ENCODE peak calls at places on chromosomes 7 and 10, in five cellular contexts. N, W, M, K and C are unnamed samples.

GRCh38 chr10:46223064-46223480 is 63.7 kb upstream of the ANTXRL start:
- DNase-seq in N (no peak), W (no peak), M (no peak), K (no peak), C (no peak)

GRCh38 chr7:131071786-131072504 is 255.7 kb upstream of the MKLN1 start:
- DNase-seq in N (peak), W (peak), M (peak), K (peak), C (peak)

GRCh38 chr10:95277201-95277570 is 13.6 kb downstream of the PDLIM1 start:
- DNase-seq in N (no peak), W (no peak), M (no peak), K (no peak), C (no peak)

GRCh38 chr10:60099998-60100747 is 193.8 kb upstream of the CCDC6 start:
- DNase-seq in N (no peak), W (peak), M (peak), K (peak), C (peak)

GRCh38 chr10:5651086-5651764 is 15.2 kb downstream of the ASB13 start:
- DNase-seq in N (no peak), W (no peak), M (no peak), K (no peak), C (no peak)

GRCh38 chr7:31443457-31443856 is 70.4 kb upstream of the ITPRID1 start:
- DNase-seq in N (no peak), W (peak), M (peak), K (peak), C (peak)

GRCh38 chr10:1033601-1034000 is 7.9 kb upstream of the IDI2 start:
- DNase-seq in N (no peak), W (no peak), M (no peak), K (no peak), C (no peak)

GRCh38 chr10:48549236-48549635 is 55.6 kb downstream of the ARHGAP22 start:
- DNase-seq in N (no peak), W (no peak), M (no peak), K (no peak), C (no peak)

GRCh38 chr7:20895563-20895962 is 108.9 kb upstream of the SP8 start:
- DNase-seq in N (no peak), W (peak), M (no peak), K (no peak), C (no peak)

GRCh38 chr7:22726345-22726848 is 603 bp upstream of the IL6 start:
- DNase-seq in N (peak), W (peak), M (peak), K (peak), C (peak)

GRCh38 chr7:95929710-95930295 is 157.4 kb downstream of the DYNC1I1 start:
- DNase-seq in N (no peak), W (no peak), M (no peak), K (no peak), C (no peak)

GRCh38 chr10:62618576-62619408 is 185.7 kb upstream of the ADO start:
- DNase-seq in N (no peak), W (peak), M (peak), K (peak), C (peak)

GRCh38 chr10:85527610-85528317 is 838.8 kb downstream of the GRID1 start:
- DNase-seq in N (no peak), W (peak), M (no peak), K (peak), C (no peak)

GRCh38 chr7:500521-501420 is 18.9 kb downstream of the PDGFA start:
- DNase-seq in N (peak), W (no peak), M (no peak), K (no peak), C (no peak)

GRCh38 chr7:972670-973309 is 2.6 kb downstream of the COX19 start:
- DNase-seq in N (no peak), W (no peak), M (no peak), K (peak), C (no peak)

GRCh38 chr10:122127943-122128342 is 139.0 kb downstream of the TACC2 start:
- DNase-seq in N (no peak), W (peak), M (no peak), K (peak), C (peak)

GRCh38 chr10:1476106-1476803 is 261.1 kb downstream of the ADARB2 start:
- DNase-seq in N (no peak), W (no peak), M (no peak), K (no peak), C (peak)

GRCh38 chr7:101681170-101682007 is 52.3 kb upstream of the MYL10 start:
- DNase-seq in N (peak), W (peak), M (peak), K (peak), C (peak)

GRCh38 chr10:70063418-70064098 is 10.9 kb downstream of the MACROH2A2 start:
- DNase-seq in N (no peak), W (no peak), M (no peak), K (no peak), C (no peak)

GRCh38 chr10:19945275-19945674 is 129.0 kb downstream of the PLXDC2 start:
- DNase-seq in N (peak), W (no peak), M (peak), K (no peak), C (no peak)

GRCh38 chr10:93757766-93758509 is at the start of gene LGI1:
- DNase-seq in N (no peak), W (no peak), M (no peak), K (no peak), C (peak)

GRCh38 chr7:70477051-70478010 is 654.6 kb upstream of the GALNT17 start:
- DNase-seq in N (no peak), W (peak), M (no peak), K (no peak), C (no peak)

GRCh38 chr7:158840604-158841003 is 11.3 kb upstream of the ESYT2 start:
- DNase-seq in N (no peak), W (no peak), M (no peak), K (no peak), C (no peak)

GRCh38 chr7:159083001-159083697 is 61.5 kb downstream of the VIPR2 start:
- DNase-seq in N (no peak), W (no peak), M (no peak), K (no peak), C (no peak)